ENCODE peak calls at places on chromosomes 1 and 21, in five cellular contexts. K, I, Y, E and P are unnamed samples.

GRCh38 chr21:33537212-33537611 is 4.7 kb downstream of the GART start:
- DNase-seq in I (no peak), Y (no peak), E (no peak), K (no peak), P (no peak)

GRCh38 chr1:220045356-220046051 is 801 bp downstream of the EPRS1 start:
- DNase-seq in E (no peak), I (no peak), K (no peak), Y (no peak), P (peak)

GRCh38 chr1:164726235-164726634 is 167.3 kb downstream of the PBX1 start:
- DNase-seq in K (peak), I (no peak), E (no peak), Y (no peak), P (no peak)

GRCh38 chr1:184506501-184506900 is 119.7 kb downstream of the C1orf21 start:
- DNase-seq in I (no peak), Y (no peak), K (no peak), E (no peak), P (no peak)

GRCh38 chr1:151841141-151841540 is 1.5 kb upstream of the C2CD4D start:
- DNase-seq in K (peak), E (no peak), Y (no peak), I (no peak), P (no peak)

GRCh38 chr1:85275701-85276289 is 637 bp downstream of the BCL10 start:
- DNase-seq in E (no peak), K (no peak), Y (no peak), I (no peak), P (peak)

GRCh38 chr1:23559985-23560755 is 869 bp upstream of the ID3 start:
- DNase-seq in Y (no peak), K (peak), I (no peak), E (peak), P (no peak)

GRCh38 chr1:31605908-31606427 is 11.5 kb upstream of the HCRTR1 start:
- DNase-seq in K (no peak), E (no peak), I (no peak), Y (no peak), P (peak)

GRCh38 chr1:40802078-40803075 is 18.8 kb downstream of the KCNQ4 start:
- DNase-seq in Y (peak), E (peak), I (peak), K (peak), P (peak)

GRCh38 chr1:62110198-62110817 is 84.3 kb upstream of the L1TD1 start:
- DNase-seq in Y (no peak), E (no peak), K (peak), I (no peak), P (no peak)

GRCh38 chr1:25702101-25702775 is 85.6 kb downstream of the MAN1C1 start:
- DNase-seq in E (peak), Y (no peak), K (peak), I (no peak), P (no peak)

GRCh38 chr1:195709821-195710220 is 898.4 kb downstream of the KCNT2 start:
- DNase-seq in Y (no peak), K (no peak), I (no peak), E (no peak), P (no peak)

GRCh38 chr1:182238421-182238820 is 153.2 kb downstream of the GLUL start:
- DNase-seq in E (no peak), Y (no peak), I (no peak), K (no peak), P (no peak)

GRCh38 chr1:109621402-109622101 is 1.9 kb downstream of the AMPD2 start:
- DNase-seq in I (no peak), Y (no peak), E (no peak), K (no peak), P (no peak)

GRCh38 chr1:246632584-246633168 is 66.4 kb downstream of the CNST start:
- DNase-seq in K (peak), I (no peak), Y (no peak), E (no peak), P (no peak)

DNA sequence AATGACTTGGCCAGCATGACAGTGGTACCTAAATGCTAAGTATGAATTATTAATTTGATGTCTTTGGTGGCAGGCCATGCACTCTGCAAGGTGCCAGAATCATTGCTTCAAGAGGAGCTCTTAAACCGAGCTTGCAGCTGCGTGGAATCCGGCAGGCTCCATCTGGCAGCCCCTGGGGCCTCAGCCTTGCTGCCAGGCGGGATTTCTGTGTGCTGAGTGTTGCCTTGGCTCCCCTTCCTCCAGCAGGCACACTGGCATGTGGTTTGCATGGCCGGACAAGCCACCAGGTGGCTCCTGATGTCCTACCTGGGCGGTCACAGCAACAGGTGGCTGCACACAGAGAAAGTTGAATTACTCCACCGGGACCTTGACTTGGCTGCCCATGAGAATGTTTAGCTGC is 155.4 kb downstream of the URB2 start:
- DNase-seq in Y (peak), E (peak), K (no peak), I (peak), P (no peak)
- TF ChIP-seq CTCF in Y (peak), E (peak), K (no peak), I (peak), P (peak)

GRCh38 chr1:2004867-2005266 is 1.3 kb upstream of the CFAP74 start:
- DNase-seq in K (no peak), I (no peak), E (no peak), Y (no peak), P (no peak)
- TF ChIP-seq CTCF in K (no peak), I (no peak), E (no peak), Y (no peak), P (no peak)

DNA sequence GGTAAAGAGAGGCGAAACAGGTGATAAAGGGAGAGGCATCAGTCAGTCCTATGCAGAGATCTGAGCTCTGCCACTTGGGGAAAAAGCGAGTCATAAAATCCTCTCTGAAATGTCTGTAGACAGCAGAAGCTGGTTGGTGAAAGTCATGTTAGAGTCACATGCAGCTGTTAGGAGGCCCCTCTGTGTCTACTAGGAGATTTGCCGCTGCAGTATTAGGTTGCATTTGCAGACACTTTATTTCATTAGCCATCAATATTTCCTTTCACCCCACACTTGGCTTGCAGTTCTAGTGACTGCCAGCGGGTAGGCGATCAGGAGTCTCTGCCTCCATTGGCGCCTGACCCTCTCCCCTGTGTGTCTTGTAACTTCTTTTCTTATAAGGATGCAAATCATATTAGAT is 16.2 kb downstream of the ATP1A4 start:
- DNase-seq in Y (no peak), E (no peak), I (no peak), K (no peak), P (no peak)
- TF ChIP-seq CTCF in Y (no peak), E (peak), I (no peak), K (no peak), P (no peak)

GRCh38 chr1:11615109-11615508 is 39.1 kb downstream of the FBXO2 start:
- DNase-seq in Y (no peak), I (no peak), E (no peak), K (no peak), P (no peak)

GRCh38 chr1:11617314-11617713 is 36.9 kb downstream of the FBXO2 start:
- DNase-seq in E (no peak), Y (peak), I (no peak), K (no peak), P (no peak)

GRCh38 chr1:11620405-11620804 is 33.8 kb downstream of the FBXO2 start:
- DNase-seq in I (no peak), Y (no peak), K (no peak), E (no peak), P (no peak)

GRCh38 chr1:11616766-11617165 is 37.5 kb downstream of the FBXO2 start:
- DNase-seq in E (no peak), K (no peak), Y (no peak), I (no peak), P (no peak)

GRCh38 chr1:11617741-11618140 is 36.5 kb downstream of the FBXO2 start:
- DNase-seq in Y (no peak), I (no peak), K (no peak), E (no peak), P (no peak)
- TF ChIP-seq CTCF in Y (no peak), I (no peak), K (no peak), E (no peak), P (no peak)